ENCODE peak calls at places on chromosomes 5 and 9, in six cellular contexts. I is HepG2, X is H1, Y is SK-N-SH, U is K562, O is GM12878. F is an unnamed sample.

GRCh38 chr9:110099236-110099741 is 108.7 kb downstream of the C9orf152 start:
- DNase-seq in I (no peak), Y (peak), U (no peak), X (no peak), O (no peak), F (no peak)

GRCh38 chr9:14221558-14221957 is 92.4 kb downstream of the NFIB start:
- DNase-seq in Y (no peak), O (no peak), X (no peak), U (no peak), I (peak), F (peak)

GRCh38 chr9:16727452-16728127 is 142.9 kb downstream of the BNC2 start:
- DNase-seq in X (no peak), Y (no peak), U (no peak), O (no peak), I (no peak), F (no peak)

GRCh38 chr5:105754056-105754455 is 1916.7 kb downstream of the EFNA5 start:
- DNase-seq in X (no peak), I (no peak), Y (no peak), U (no peak), O (no peak), F (no peak)

GRCh38 chr5:65356274-65356673 is 125.4 kb downstream of the ADAMTS6 start:
- DNase-seq in X (no peak), I (no peak), U (no peak), O (no peak), Y (no peak), F (no peak)

GRCh38 chr5:115274584-115274983 is 11.9 kb upstream of the PGGT1B start:
- DNase-seq in I (no peak), O (no peak), Y (no peak), U (no peak), X (no peak), F (no peak)

GRCh38 chr9:11088826-11089374 is 476.1 kb upstream of the PTPRD start:
- DNase-seq in Y (no peak), O (no peak), I (no peak), U (no peak), X (no peak), F (no peak)

GRCh38 chr5:111755942-111756353 is 1.0 kb downstream of the NREP start:
- DNase-seq in X (no peak), I (no peak), O (no peak), U (no peak), Y (peak), F (no peak)

GRCh38 chr9:20726144-20726543 is 42.1 kb downstream of the FOCAD start:
- DNase-seq in I (no peak), Y (no peak), O (no peak), U (no peak), X (no peak), F (no peak)

GRCh38 chr9:14908221-14909206 is 1.7 kb downstream of the FREM1 start:
- DNase-seq in I (peak), U (no peak), Y (no peak), O (peak), X (no peak), F (no peak)

DNA sequence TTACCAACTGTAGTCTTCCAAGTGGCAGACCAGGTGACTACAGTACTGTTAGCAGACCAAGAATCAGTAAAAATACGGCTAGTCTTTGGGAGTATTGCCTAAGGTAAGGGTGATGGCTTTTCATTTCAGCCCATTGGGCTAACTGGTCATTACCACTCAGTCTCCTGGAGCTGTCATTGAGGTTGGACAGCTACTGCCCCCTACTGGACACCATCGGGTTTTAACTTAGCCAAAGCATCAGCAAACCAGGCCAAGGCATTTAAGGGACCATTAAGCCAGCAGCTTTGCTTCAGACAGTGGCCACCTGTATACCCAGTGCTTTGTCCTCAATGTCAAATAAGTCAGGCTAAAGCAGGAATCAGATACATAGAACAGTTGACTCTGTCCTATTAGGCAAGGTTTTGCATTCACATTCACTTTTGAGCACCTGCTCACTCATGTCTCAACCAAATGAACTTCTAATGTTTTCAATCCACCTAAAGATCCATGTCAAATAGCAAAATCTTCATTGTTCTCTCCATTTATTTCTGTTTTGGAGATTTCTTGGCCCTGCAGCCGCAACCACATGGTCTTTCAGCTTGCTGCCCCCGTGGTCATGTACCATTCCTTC is 117.2 kb downstream of the INVS start:
- DNase-seq in Y (peak), X (peak), O (peak), U (peak), I (peak), F (peak)
- TF ChIP-seq SIN3A in Y (no peak), X (no peak), O (no peak), U (no peak), I (no peak), F (no peak)

GRCh38 chr5:173718469-173718868 is 102.0 kb upstream of the BOD1 start:
- DNase-seq in U (no peak), X (no peak), O (no peak), I (no peak), Y (no peak), F (no peak)
- H3K9ac ChIP-seq in U (no peak), X (no peak), O (no peak), I (no peak), Y (no peak), F (no peak)

GRCh38 chr5:181114844-181115778 is 15.9 kb downstream of the OR2V1 start:
- DNase-seq in Y (no peak), X (no peak), U (no peak), O (no peak), I (no peak), F (no peak)
- TF ChIP-seq SIN3A in Y (no peak), X (no peak), U (no peak), O (no peak), I (no peak), F (no peak)

DNA sequence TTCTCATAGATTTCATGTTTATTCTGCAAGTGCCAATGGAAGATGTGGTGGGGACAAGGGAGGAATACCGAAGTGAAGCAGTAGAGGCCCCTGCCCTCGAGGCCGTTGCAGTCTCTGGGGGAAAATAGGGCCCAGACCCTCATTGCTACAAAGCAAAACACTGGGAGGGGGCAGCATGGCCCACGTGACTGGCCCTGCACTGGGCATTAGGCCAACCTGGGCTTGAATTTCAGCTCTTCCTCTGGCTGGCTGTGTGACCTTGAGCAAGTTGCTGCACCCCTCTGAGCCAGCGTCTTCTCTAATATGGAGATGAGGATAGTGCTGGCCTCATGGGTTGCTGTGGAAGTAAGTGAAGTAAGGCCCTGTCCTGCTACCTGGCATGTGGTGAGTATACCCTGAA is 709 bp upstream of the SYNPO start:
- DNase-seq in O (no peak), I (no peak), Y (no peak), U (no peak), X (no peak), F (no peak)
- H3K9ac ChIP-seq in O (no peak), I (no peak), Y (peak), U (no peak), X (no peak), F (no peak)

GRCh38 chr5:56585466-56585865 is 229.9 kb upstream of the MAP3K1 start:
- DNase-seq in X (no peak), U (no peak), Y (no peak), I (no peak), O (no peak), F (no peak)
- TF ChIP-seq SIN3A in X (no peak), U (no peak), Y (no peak), I (no peak), O (no peak), F (no peak)

GRCh38 chr5:179618923-179619554 is 4.4 kb downstream of the HNRNPH1 start:
- DNase-seq in X (no peak), O (no peak), Y (no peak), U (no peak), I (no peak), F (no peak)
- H3K9ac ChIP-seq in X (no peak), O (no peak), Y (peak), U (peak), I (no peak), F (no peak)

GRCh38 chr9:3732077-3733038 is 206.6 kb upstream of the RFX3 start:
- DNase-seq in Y (peak), O (peak), X (peak), U (peak), I (peak), F (peak)
- TF ChIP-seq SIN3A in Y (no peak), O (no peak), X (no peak), U (no peak), I (no peak), F (no peak)

DNA sequence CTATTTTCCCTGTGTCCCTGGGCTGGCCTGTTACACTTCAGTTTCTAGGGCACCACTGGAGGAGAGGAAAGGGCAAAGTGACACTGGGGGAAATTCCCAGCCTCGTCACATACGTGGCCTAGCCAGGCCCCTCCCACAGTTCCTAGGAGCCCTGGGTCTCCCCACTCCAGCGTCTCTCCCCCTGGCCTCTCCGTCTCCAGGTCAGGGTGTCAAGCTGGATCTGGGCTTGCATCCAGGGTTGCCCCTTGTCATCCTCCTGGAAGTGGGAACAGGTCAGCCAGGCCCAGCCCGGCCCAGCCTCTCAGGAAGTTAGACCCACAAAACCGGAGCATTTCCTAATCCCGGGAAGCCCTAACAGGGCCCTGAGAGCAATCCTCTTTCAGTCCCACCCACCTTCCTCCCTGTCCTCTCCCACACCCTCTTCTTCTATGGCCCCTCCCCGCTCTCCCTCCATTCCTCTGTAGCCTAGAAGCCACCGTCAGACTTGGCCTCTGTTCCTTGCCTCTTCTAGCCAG is 4.7 kb upstream of the TNIP1 start:
- DNase-seq in Y (no peak), I (no peak), O (no peak), X (no peak), U (no peak), F (no peak)
- H3K9ac ChIP-seq in Y (no peak), I (peak), O (peak), X (no peak), U (peak), F (no peak)

GRCh38 chr5:90022002-90022710 is 387.4 kb downstream of the CETN3 start:
- DNase-seq in Y (no peak), X (no peak), I (no peak), U (no peak), O (no peak), F (no peak)

GRCh38 chr5:90017236-90017635 is 392.3 kb downstream of the CETN3 start:
- DNase-seq in U (no peak), O (no peak), X (no peak), I (no peak), Y (no peak), F (no peak)

GRCh38 chr5:90020575-90021535 is 388.7 kb downstream of the CETN3 start:
- DNase-seq in X (no peak), I (peak), U (no peak), O (peak), Y (no peak), F (peak)

DNA sequence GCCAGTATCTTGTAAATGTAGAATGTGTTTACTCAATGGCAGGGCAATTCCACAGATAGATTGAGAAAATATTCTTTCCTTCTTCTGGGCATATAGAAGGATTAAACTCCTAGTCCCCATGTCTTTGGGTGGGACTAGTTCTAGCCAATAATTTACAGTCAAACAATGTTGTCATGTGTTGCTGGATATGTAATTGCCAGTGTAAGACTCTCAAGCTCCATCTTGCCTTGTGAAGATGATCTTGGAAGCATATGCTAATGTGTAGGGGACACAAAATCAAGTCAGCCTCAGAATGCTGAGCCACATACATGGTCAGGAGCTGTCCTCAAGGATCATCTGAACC is 386.9 kb downstream of the CETN3 start:
- DNase-seq in I (no peak), X (no peak), O (no peak), U (no peak), Y (no peak), F (no peak)
- TF ChIP-seq SIN3A in I (no peak), X (no peak), O (no peak), U (no peak), Y (no peak), F (no peak)

GRCh38 chr9:127244609-127245601 is 19.7 kb upstream of the GARNL3 start:
- DNase-seq in Y (peak), X (peak), U (peak), O (no peak), I (peak), F (no peak)
- H3K9ac ChIP-seq in Y (peak), X (peak), U (peak), O (peak), I (no peak), F (no peak)

F was measured in HCT116.